ENCODE peak calls at places on chromosomes 12 and 14, in nine cellular contexts. A is Karpas-422, L is iris pigment epithelial cell, Q is ACHN, U is brain microvascular endothelial cell, T is nephron progenitor cell, J is AG20443, X is dorsolateral prefrontal cortex, W is caudate nucleus. F is an unnamed sample.
A peak's percentile ranks its signal among the peaks of the same experiment; 100 is the strongest.

GRCh38 chr14:103593577-103593976 is 30.8 kb downstream of the COA8 start:
- DNase-seq in A (no peak), J (no peak), Q (no peak), U (no peak), T (no peak), L (no peak), W (no peak), X (no peak), F (no peak)

GRCh38 chr12:111437816-111438454 is 32.2 kb downstream of the SH2B3 start:
- DNase-seq in X (no peak), U (peak; percentile 88), A (no peak), W (no peak), J (peak; percentile 71), T (no peak), L (peak; percentile 89), Q (peak; percentile 86), F (no peak)

GRCh38 chr12:97148941-97149559 is 242.0 kb downstream of the NEDD1 start:
- DNase-seq in A (peak; percentile 91), J (peak; percentile 42), T (peak; percentile 77), W (peak; percentile 2), Q (peak; percentile 57), X (peak; percentile 69), U (peak; percentile 22), L (peak; percentile 21), F (no peak)

GRCh38 chr14:36451346-36452065 is 68.5 kb downstream of the NKX2-1 start:
- DNase-seq in A (no peak), Q (no peak), T (no peak), J (no peak), X (no peak), U (no peak), L (no peak), W (no peak), F (no peak)

GRCh38 chr12:30646821-30647220 is 48.8 kb downstream of the IPO8 start:
- DNase-seq in W (no peak), U (no peak), L (no peak), A (no peak), J (no peak), Q (no peak), X (no peak), T (no peak), F (no peak)

GRCh38 chr12:50401383-50402155 is 884 bp downstream of the LARP4 start:
- DNase-seq in A (peak; percentile 61), Q (peak; percentile 54), J (peak; percentile 40), L (peak; percentile 77), T (no peak), X (no peak), W (no peak), U (no peak), F (no peak)

GRCh38 chr12:120230326-120230973 is 29.5 kb upstream of the RPLP0 start:
- DNase-seq in A (no peak), J (peak; percentile 86), Q (peak; percentile 100), X (no peak), L (peak; percentile 98), T (peak; percentile 57), W (no peak), U (peak; percentile 97), F (peak; percentile 32)

GRCh38 chr14:96625436-96625945 is 123.3 kb downstream of the PAPOLA start:
- DNase-seq in X (peak; percentile 14), Q (no peak), A (no peak), L (no peak), W (no peak), J (no peak), U (no peak), T (no peak), F (no peak)

GRCh38 chr14:71387753-71388152 is 480.5 kb downstream of the PCNX1 start:
- DNase-seq in W (no peak), L (no peak), J (no peak), U (no peak), A (no peak), X (no peak), Q (no peak), T (no peak), F (no peak)

GRCh38 chr14:95564060-95564459 is 29.2 kb downstream of the GLRX5 start:
- DNase-seq in T (no peak), X (no peak), J (peak; percentile 48), Q (no peak), W (no peak), L (peak; percentile 10), U (no peak), A (no peak), F (no peak)

GRCh38 chr14:104602315-104602932 is 2.1 kb downstream of the TMEM179 start:
- DNase-seq in W (no peak), J (no peak), Q (no peak), T (no peak), X (no peak), A (no peak), U (no peak), L (no peak), F (no peak)

F was measured in GOT3.